ENCODE peak calls at places on chromosome 4, in five cellular contexts. D is right cardiac atrium, K is HCT116, V is right atrium auricular region, O is body of pancreas. Y is an unnamed sample.

GRCh38 chr4:184349283-184350039 is 124.9 kb downstream of the IRF2 start:
- DNase-seq in D (no peak), O (peak; percentile 60), V (no peak), K (no peak), Y (no peak)

GRCh38 chr4:104493071-104493831 is 1.4 kb downstream of the CXXC4 start:
- DNase-seq in K (no peak), O (no peak), D (no peak), V (no peak), Y (no peak)

GRCh38 chr4:167031534-167032156 is 202.6 kb downstream of the SPOCK3 start:
- DNase-seq in V (no peak), D (no peak), K (no peak), O (no peak), Y (no peak)

GRCh38 chr4:121140712-121141111 is 23.4 kb downstream of the TNIP3 start:
- DNase-seq in K (no peak), O (no peak), D (no peak), V (no peak), Y (no peak)

GRCh38 chr4:142473218-142473959 is 372.7 kb downstream of the INPP4B start:
- DNase-seq in D (no peak), K (no peak), O (peak; percentile 25), V (no peak), Y (no peak)

GRCh38 chr4:149574973-149575372 is 240.7 kb downstream of the IQCM start:
- DNase-seq in K (no peak), O (no peak), V (no peak), D (no peak), Y (no peak)

GRCh38 chr4:149645790-149646189 is 169.9 kb downstream of the IQCM start:
- DNase-seq in D (no peak), K (no peak), O (no peak), V (no peak), Y (no peak)

GRCh38 chr4:84596826-84597225 is 13.9 kb downstream of the CDS1 start:
- DNase-seq in V (no peak), O (no peak), D (no peak), K (no peak), Y (no peak)

GRCh38 chr4:104860227-104861123 is 286.2 kb upstream of the TET2 start:
- DNase-seq in O (peak; percentile 77), K (peak; percentile 76), D (no peak), V (peak; percentile 63), Y (peak; percentile 41)

GRCh38 chr4:5746250-5746649 is 35.2 kb downstream of the EVC start:
- DNase-seq in K (no peak), V (peak; percentile 43), D (no peak), O (no peak), Y (no peak)

GRCh38 chr4:5749568-5749967 is 38.6 kb downstream of the EVC start:
- DNase-seq in D (no peak), V (no peak), O (no peak), K (no peak), Y (no peak)

GRCh38 chr4:5747746-5748365 is 36.9 kb downstream of the EVC start:
- DNase-seq in K (no peak), O (no peak), D (no peak), V (peak; percentile 84), Y (no peak)

GRCh38 chr4:5750052-5750950 is 39.3 kb downstream of the EVC start:
- DNase-seq in K (no peak), V (no peak), O (no peak), D (no peak), Y (no peak)

GRCh38 chr4:5746829-5747745 is 36.1 kb downstream of the EVC start:
- DNase-seq in K (no peak), D (no peak), O (no peak), V (peak; percentile 43), Y (no peak)
- H3K27ac ChIP-seq in K (no peak overlapping the region), D (no peak overlapping the region), O (no peak overlapping the region), V (peak overlapping the region; percentile 65), Y (no peak overlapping the region)

GRCh38 chr4:186341655-186342054 is 75.7 kb downstream of the F11 start:
- DNase-seq in O (no peak), K (no peak), D (no peak), V (no peak), Y (no peak)

GRCh38 chr4:186348433-186348832 is 82.4 kb downstream of the F11 start:
- DNase-seq in V (no peak), K (no peak), D (no peak), O (peak; percentile 91), Y (no peak)

GRCh38 chr4:186347743-186348142 is 81.8 kb downstream of the F11 start:
- DNase-seq in K (no peak), V (no peak), D (no peak), O (peak; percentile 64), Y (no peak)

GRCh38 chr4:186342582-186342981 is 76.6 kb downstream of the F11 start:
- DNase-seq in O (no peak), K (no peak), D (no peak), V (no peak), Y (no peak)

GRCh38 chr4:186345184-186345583 is 79.2 kb downstream of the F11 start:
- DNase-seq in V (no peak), K (no peak), O (no peak), D (no peak), Y (no peak)
- H3K27ac ChIP-seq in V (no peak overlapping the region), K (no peak overlapping the region), O (no peak overlapping the region), D (no peak overlapping the region), Y (no peak overlapping the region)

GRCh38 chr4:1285151-1285789 is 4.4 kb upstream of the MAEA start:
- DNase-seq in K (no peak), O (no peak), V (no peak), D (no peak), Y (no peak)
- H3K27ac ChIP-seq in K (no peak overlapping the region), O (no peak overlapping the region), V (no peak overlapping the region), D (no peak overlapping the region), Y (no peak overlapping the region)

DNA sequence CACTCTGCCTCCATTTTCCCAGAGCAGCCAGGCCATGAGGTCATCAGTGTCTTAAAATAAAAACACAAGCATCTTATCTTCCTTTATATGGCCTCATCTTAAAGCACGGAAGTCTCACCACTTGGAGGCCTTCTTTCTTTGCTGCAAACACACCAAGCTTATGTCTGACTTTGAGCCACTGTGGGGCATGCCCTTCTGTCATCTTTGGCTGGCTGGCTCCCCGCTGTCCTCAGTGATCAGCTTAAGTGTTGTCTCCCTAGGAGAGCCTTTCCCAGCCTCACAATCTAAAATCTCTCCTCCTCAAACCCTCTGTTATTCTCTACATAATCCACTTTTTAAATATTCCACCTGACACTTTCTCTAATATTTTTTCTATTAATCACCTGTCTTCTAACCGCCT is 191.6 kb upstream of the TTC29 start:
- DNase-seq in O (no peak), D (no peak), V (no peak), K (no peak), Y (no peak)
- H3K27ac ChIP-seq in O (no peak overlapping the region), D (peak overlapping the region; percentile 39), V (peak overlapping the region; percentile 55), K (no peak overlapping the region), Y (no peak overlapping the region)

GRCh38 chr4:83259586-83259985 is 25.0 kb downstream of the COQ2 start:
- DNase-seq in K (no peak), O (no peak), D (no peak), V (no peak), Y (no peak)

GRCh38 chr4:83257811-83258210 is 26.8 kb downstream of the COQ2 start:
- DNase-seq in O (no peak), V (no peak), D (no peak), K (no peak), Y (no peak)

GRCh38 chr4:83258463-83258862 is 26.1 kb downstream of the COQ2 start:
- DNase-seq in O (no peak), K (no peak), D (no peak), V (no peak), Y (no peak)

GRCh38 chr4:83252782-83253405 is 31.7 kb downstream of the COQ2 start:
- DNase-seq in K (peak; percentile 54), O (peak; percentile 82), V (no peak), D (peak; percentile 60), Y (no peak)

GRCh38 chr4:83255584-83255983 is 29.0 kb downstream of the COQ2 start:
- DNase-seq in K (peak; percentile 70), V (no peak), D (no peak), O (no peak), Y (no peak)
- H3K27ac ChIP-seq in K (peak overlapping the region; percentile 96), V (no peak overlapping the region), D (no peak overlapping the region), O (no peak overlapping the region), Y (no peak overlapping the region)

GRCh38 chr4:56160631-56161030 is 211.9 kb downstream of the CEP135 start:
- DNase-seq in V (no peak), D (no peak), O (no peak), K (no peak), Y (no peak)

GRCh38 chr4:56164921-56165320 is 216.2 kb downstream of the CEP135 start:
- DNase-seq in K (no peak), O (no peak), D (no peak), V (no peak), Y (no peak)
- H3K27ac ChIP-seq in K (no peak overlapping the region), O (no peak overlapping the region), D (no peak overlapping the region), V (no peak overlapping the region), Y (no peak overlapping the region)

GRCh38 chr4:33739886-33740285 is 2504.4 kb downstream of the ARAP2 start:
- DNase-seq in D (no peak), O (no peak), V (no peak), K (no peak), Y (no peak)
- H3K27ac ChIP-seq in D (no peak overlapping the region), O (no peak overlapping the region), V (no peak overlapping the region), K (no peak overlapping the region), Y (no peak overlapping the region)

GRCh38 chr4:25437951-25438350 is 60.9 kb downstream of the ANAPC4 start:
- DNase-seq in O (no peak), K (no peak), V (peak; percentile 21), D (no peak), Y (no peak)
- H3K27ac ChIP-seq in O (no peak overlapping the region), K (no peak overlapping the region), V (no peak overlapping the region), D (no peak overlapping the region), Y (no peak overlapping the region)

GRCh38 chr4:38026138-38026740 is 66.0 kb downstream of the PTTG2 start:
- DNase-seq in D (no peak), O (no peak), K (no peak), V (no peak), Y (no peak)
- H3K27ac ChIP-seq in D (no peak overlapping the region), O (no peak overlapping the region), K (no peak overlapping the region), V (no peak overlapping the region), Y (no peak overlapping the region)

Y was measured in dorsolateral prefrontal cortex.